ENCODE peak calls at places on chromosome 20, in eight cellular contexts. K, J, I, L, E, F, X and C are unnamed samples.

GRCh38 chr20:57667924-57668782 is 41.7 kb downstream of the PMEPA1 start:
- DNase-seq in F (no peak), J (no peak), I (no peak), E (no peak), X (no peak), K (no peak), L (no peak), C (peak; percentile 68)

GRCh38 chr20:36313936-36314335 is 7.8 kb downstream of the DLGAP4 start:
- DNase-seq in I (no peak), J (no peak), K (no peak), L (no peak), F (peak; percentile 32), X (no peak), E (no peak), C (no peak)

GRCh38 chr20:45052698-45053440 is 48.1 kb downstream of the KCNS1 start:
- DNase-seq in E (no peak), X (no peak), F (no peak), I (no peak), J (no peak), L (peak; percentile 92), K (peak; percentile 29), C (no peak)

GRCh38 chr20:38723069-38723981 is 961 bp upstream of the SLC32A1 start:
- DNase-seq in F (peak; percentile 61), E (no peak), K (no peak), L (no peak), J (peak; percentile 13), I (no peak), X (no peak), C (no peak)

GRCh38 chr20:43843096-43843964 is 71.3 kb upstream of the TOX2 start:
- DNase-seq in E (no peak), X (peak; percentile 15), K (peak; percentile 26), L (peak; percentile 97), I (no peak), J (peak; percentile 82), F (peak; percentile 40), C (no peak)

GRCh38 chr20:11170025-11170424 is 496.2 kb upstream of the JAG1 start:
- DNase-seq in E (no peak), J (no peak), X (no peak), L (no peak), K (no peak), I (no peak), F (no peak), C (no peak)

GRCh38 chr20:36745234-36745926 is 510 bp downstream of the NDRG3 start:
- DNase-seq in F (peak; percentile 75), J (no peak), I (no peak), X (no peak), L (peak; percentile 22), K (no peak), E (no peak), C (no peak)

GRCh38 chr20:46226602-46227001 is 81.7 kb downstream of the CDH22 start:
- DNase-seq in F (no peak), J (no peak), K (no peak), I (no peak), X (no peak), L (peak; percentile 77), E (no peak), C (no peak)

GRCh38 chr20:64091762-64092161 is 7.6 kb upstream of the LKAAEAR1 start:
- DNase-seq in J (no peak), L (no peak), X (no peak), F (no peak), K (no peak), E (no peak), I (no peak), C (no peak)

GRCh38 chr20:35604444-35604750 is 11.2 kb upstream of the SPAG4 start:
- DNase-seq in J (no peak), L (no peak), F (no peak), I (no peak), E (peak; percentile 63), K (no peak), X (no peak), C (no peak)

GRCh38 chr20:58149412-58150091 is 78.9 kb downstream of the ANKRD60 start:
- DNase-seq in I (no peak), K (no peak), L (peak; percentile 99), E (no peak), F (no peak), X (no peak), J (no peak), C (no peak)

GRCh38 chr20:14744723-14745122 is 407.3 kb upstream of the FLRT3 start:
- DNase-seq in J (no peak), L (no peak), K (no peak), I (no peak), E (no peak), X (no peak), F (no peak), C (no peak)